ENCODE peak calls at places on chromosomes 6 and 20, in five cellular contexts. M is C1 segment of cervical spinal cord, F is skeletal muscle cell, S is SK-MEL-5, A is brain microvascular endothelial cell. K is an unnamed sample.

GRCh38 chr6:45595010-45595851 is 217.5 kb upstream of the SUPT3H start:
- DNase-seq in M (no peak), F (no peak), S (no peak), A (no peak), K (no peak)

GRCh38 chr20:24692429-24693190 is 223.2 kb downstream of the SYNDIG1 start:
- DNase-seq in M (no peak), F (no peak), S (no peak), A (no peak), K (no peak)

GRCh38 chr6:72890671-72891070 is 268.8 kb downstream of the KCNQ5 start:
- DNase-seq in M (no peak), F (peak; percentile 31), S (no peak), A (peak; percentile 1), K (no peak)

GRCh38 chr6:130447374-130447773 is 81.6 kb downstream of the TMEM200A start:
- DNase-seq in M (no peak), F (no peak), S (no peak), A (no peak), K (no peak)

GRCh38 chr20:45254867-45255266 is 503 bp upstream of the SLPI start:
- DNase-seq in M (no peak), F (peak; percentile 22), S (no peak), A (no peak), K (peak; percentile 7)

GRCh38 chr20:11249239-11249638 is 575.4 kb upstream of the JAG1 start:
- DNase-seq in M (peak; percentile 9), F (no peak), S (no peak), A (no peak), K (no peak)

GRCh38 chr6:30409184-30409583 is 64.2 kb downstream of the RPP21 start:
- DNase-seq in M (no peak), F (no peak), S (no peak), A (no peak), K (no peak)

GRCh38 chr6:159113223-159113622 is 56.0 kb upstream of the FNDC1 start:
- DNase-seq in M (no peak), F (no peak), S (no peak), A (no peak), K (no peak)

GRCh38 chr6:13229205-13230085 is 98.9 kb downstream of the TBC1D7 start:
- DNase-seq in M (no peak), F (no peak), S (peak; percentile 86), A (peak; percentile 2), K (no peak)

GRCh38 chr6:125790403-125791150 is at the start of gene NCOA7:
- DNase-seq in M (peak; percentile 88), F (no peak), S (peak; percentile 67), A (peak; percentile 48), K (peak; percentile 70)

GRCh38 chr20:31593221-31594001 is 11.7 kb upstream of the ID1 start:
- DNase-seq in M (no peak), F (peak; percentile 73), S (no peak), A (no peak), K (peak; percentile 90)

K was measured in astrocyte of the spinal cord.